ENCODE peak calls at places on chromosomes 11 and 22, in ten cellular contexts. A, V, J, O, P, Q, D, M, R and C are unnamed samples. For H3K4me1, the result is how much of the 10 kb centered on the place peaks cover.

GRCh38 chr22:19896665-19897355 is 42.1 kb upstream of the GNB1L start:
- DNase-seq in P (no peak), Q (no peak), M (no peak), O (peak), V (peak), J (no peak), A (no peak), D (no peak), R (no peak), C (no peak)

GRCh38 chr11:108559904-108560303 is 33.7 kb downstream of the EXPH5 start:
- DNase-seq in J (no peak), V (no peak), O (no peak), R (no peak), M (no peak), Q (no peak), D (no peak), A (no peak), P (no peak), C (no peak)

GRCh38 chr11:36409152-36409713 is 100.8 kb downstream of the TRAF6 start:
- DNase-seq in P (no peak), D (no peak), R (peak), J (no peak), M (no peak), Q (no peak), A (no peak), O (no peak), V (no peak), C (no peak)

GRCh38 chr11:123235117-123235686 is 40.2 kb upstream of the CLMP start:
- DNase-seq in Q (no peak), V (peak), M (peak), O (peak), J (no peak), P (peak), R (peak), A (peak), D (no peak), C (no peak)

GRCh38 chr11:65254724-65255123 is 7.0 kb upstream of the POLA2 start:
- DNase-seq in P (no peak), D (no peak), O (no peak), J (no peak), M (no peak), A (no peak), R (no peak), Q (no peak), V (no peak), C (no peak)

GRCh38 chr11:12090061-12090572 is 20.3 kb upstream of the MICAL2 start:
- DNase-seq in Q (no peak), P (no peak), D (no peak), M (no peak), O (no peak), R (peak), J (no peak), A (no peak), V (no peak), C (no peak)

GRCh38 chr11:116793476-116794096 is 1.9 kb upstream of the APOA5 start:
- DNase-seq in V (no peak), P (no peak), M (no peak), A (no peak), D (no peak), O (no peak), R (no peak), J (no peak), Q (no peak), C (no peak)

GRCh38 chr11:110176366-110177056 is 83.3 kb downstream of the ZC3H12C start:
- DNase-seq in R (no peak), Q (no peak), M (no peak), A (no peak), J (no peak), V (peak), O (no peak), P (no peak), D (no peak), C (no peak)

GRCh38 chr11:124538019-124538418 is 5.4 kb downstream of the OR8B12 start:
- DNase-seq in D (no peak), V (no peak), Q (no peak), A (peak), R (no peak), J (no peak), P (no peak), M (peak), O (no peak), C (no peak)

GRCh38 chr22:49772692-49773091 is 55.0 kb downstream of the BRD1 start:
- DNase-seq in J (no peak), P (no peak), D (peak), V (no peak), A (peak), O (no peak), R (no peak), M (no peak), Q (no peak), C (no peak)

GRCh38 chr11:124946735-124947141 is 7.3 kb upstream of the CCDC15 start:
- DNase-seq in A (no peak), M (no peak), J (no peak), V (no peak), R (no peak), O (no peak), P (no peak), D (no peak), Q (no peak), C (no peak)

GRCh38 chr11:34799848-34800247 is 116.3 kb downstream of the APIP start:
- DNase-seq in A (no peak), Q (no peak), M (no peak), V (no peak), D (no peak), J (no peak), R (no peak), P (no peak), O (no peak), C (no peak)

GRCh38 chr22:19898831-19899567 is 42.6 kb upstream of the COMT start:
- DNase-seq in A (no peak), O (no peak), M (no peak), D (no peak), V (no peak), Q (no peak), J (no peak), R (no peak), P (no peak), C (no peak)

GRCh38 chr22:48827904-48828555 is 999.6 kb downstream of the BRD1 start:
- DNase-seq in D (peak), V (peak), J (no peak), A (no peak), R (no peak), P (no peak), M (no peak), Q (no peak), O (no peak), C (no peak)

GRCh38 chr11:122781378-122782040 is 56.8 kb upstream of the CRTAM start:
- DNase-seq in O (peak), D (peak), P (peak), M (peak), V (peak), R (peak), J (peak), Q (peak), A (peak), C (no peak)

GRCh38 chr11:119148855-119149370 is at the start of gene ABCG4:
- DNase-seq in O (no peak), D (no peak), A (no peak), R (no peak), J (no peak), V (no peak), M (no peak), Q (no peak), P (peak), C (no peak)

GRCh38 chr11:124068711-124069110 is 27.6 kb upstream of the OR10G7 start:
- DNase-seq in M (no peak), V (no peak), O (no peak), J (no peak), D (no peak), A (no peak), P (no peak), R (no peak), Q (no peak), C (no peak)

GRCh38 chr22:37229012-37229804 is 14.9 kb downstream of the RAC2 start:
- DNase-seq in R (peak), M (no peak), Q (no peak), D (no peak), O (no peak), J (no peak), V (peak), P (no peak), A (no peak), C (no peak)
- H3K4me1 ChIP-seq in R (under half), M (under half), Q (under half), D (under half), O (under half), J (under half), V (half or more), P (half or more), A (half or more), C (under half)

DNA sequence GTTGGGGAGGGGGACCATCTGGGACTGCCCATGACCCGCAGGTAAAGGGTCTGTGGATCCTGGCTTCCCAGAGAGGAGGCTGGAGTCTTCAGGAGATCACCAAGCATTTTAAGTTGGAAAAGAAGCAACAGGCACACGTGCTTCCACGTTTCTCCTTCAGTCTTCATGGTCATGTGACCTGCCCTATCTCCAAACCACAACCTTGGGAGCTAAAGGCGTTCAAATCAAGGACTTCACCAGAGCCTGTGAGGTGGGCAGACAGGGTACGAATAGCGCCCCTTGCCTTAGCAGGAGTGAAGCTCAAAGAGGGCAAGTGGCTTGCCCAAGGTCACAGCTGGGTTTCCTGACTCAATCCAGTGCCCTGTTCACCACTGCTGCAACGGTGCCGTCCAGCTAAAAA is 6.7 kb downstream of the TMEM184B start:
- DNase-seq in J (no peak), M (no peak), A (no peak), Q (no peak), V (no peak), O (peak), D (no peak), P (peak), R (no peak), C (no peak)
- TF ChIP-seq POLR2A in J (no peak), M (no peak), A (no peak), Q (no peak), V (no peak), O (no peak), D (no peak), P (no peak), R (no peak), C (no peak)

DNA sequence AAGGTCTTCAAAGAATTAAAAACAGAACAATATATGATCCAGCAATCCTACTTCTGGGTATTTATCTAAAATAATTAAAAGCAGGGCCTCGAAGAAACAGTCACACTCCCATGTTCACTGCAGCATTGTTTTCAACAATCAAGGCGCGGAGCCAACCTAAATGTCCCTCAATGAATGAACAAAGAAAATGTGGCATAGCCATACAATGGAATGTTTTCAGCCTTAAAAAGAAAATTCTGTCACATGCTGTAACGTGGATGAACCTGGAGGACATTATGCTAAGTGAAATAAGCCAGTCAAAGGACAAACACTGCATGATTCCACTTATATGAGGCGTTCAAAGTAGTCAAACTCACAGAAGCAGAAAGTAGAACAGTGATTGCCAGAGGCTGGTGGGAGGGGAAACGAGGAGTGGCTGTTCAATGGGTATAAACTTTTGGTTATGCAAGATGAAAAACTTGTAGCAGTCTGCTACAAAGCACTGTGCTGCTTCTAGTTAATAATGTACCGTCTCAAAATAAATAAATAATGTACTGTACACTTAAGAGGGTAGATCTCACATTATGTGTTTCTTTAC is 41.2 kb downstream of the SNX19 start:
- DNase-seq in A (no peak), V (no peak), M (no peak), J (no peak), Q (no peak), P (no peak), R (peak), D (no peak), O (no peak), C (no peak)
- H3K4me1 ChIP-seq in A (under half), V (under half), M (under half), J (under half), Q (under half), P (under half), R (under half), D (under half), O (under half), C (under half)

DNA sequence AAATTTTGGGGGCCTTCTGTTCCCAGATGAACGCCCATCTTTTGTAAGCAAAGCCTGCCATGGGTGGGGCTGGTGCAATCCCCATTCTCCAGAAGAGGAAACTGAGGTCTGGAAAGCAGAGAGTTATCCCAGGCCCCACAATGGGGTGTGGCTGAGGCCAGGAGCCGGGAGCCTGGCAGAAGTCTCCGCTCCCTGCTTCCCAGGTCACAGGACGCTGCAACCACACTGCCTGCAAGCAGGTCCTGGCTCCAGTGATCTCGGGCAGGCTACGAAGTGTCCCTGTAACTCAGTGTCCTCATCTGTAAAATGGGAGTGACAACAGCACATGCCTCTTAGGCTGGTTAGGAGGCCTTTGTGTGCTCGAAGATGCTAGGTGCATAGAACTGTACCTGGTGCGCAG is 1.7 kb downstream of the PLCB3 start:
- DNase-seq in A (no peak), P (no peak), R (no peak), V (no peak), Q (no peak), J (no peak), M (no peak), O (no peak), D (no peak), C (no peak)
- TF ChIP-seq POLR2A in A (no peak), P (no peak), R (no peak), V (no peak), Q (no peak), J (no peak), M (no peak), O (no peak), D (no peak), C (no peak)

GRCh38 chr22:36855478-36855877 is 5.3 kb upstream of the NCF4 start:
- DNase-seq in M (no peak), V (no peak), A (no peak), O (no peak), P (no peak), J (no peak), R (no peak), Q (no peak), D (no peak), C (no peak)
- H3K4me1 ChIP-seq in M (under half), V (half or more), A (under half), O (under half), P (under half), J (under half), R (under half), Q (under half), D (under half), C (under half)

GRCh38 chr22:23832226-23833016 is 6.4 kb downstream of the DERL3 start:
- DNase-seq in Q (no peak), O (no peak), D (peak), P (no peak), V (peak), J (no peak), A (peak), R (no peak), M (no peak), C (no peak)

GRCh38 chr22:23829845-23830372 is 8.9 kb downstream of the DERL3 start:
- DNase-seq in V (no peak), J (no peak), O (no peak), M (no peak), Q (no peak), R (no peak), A (no peak), D (no peak), P (no peak), C (no peak)

GRCh38 chr22:23833017-23833795 is 5.6 kb downstream of the DERL3 start:
- DNase-seq in M (no peak), V (peak), J (no peak), D (peak), O (no peak), A (peak), R (no peak), P (no peak), Q (no peak), C (no peak)

GRCh38 chr22:23831261-23831660 is 7.5 kb downstream of the DERL3 start:
- DNase-seq in A (no peak), Q (no peak), R (no peak), V (peak), J (no peak), D (peak), M (no peak), O (no peak), P (no peak), C (no peak)

DNA sequence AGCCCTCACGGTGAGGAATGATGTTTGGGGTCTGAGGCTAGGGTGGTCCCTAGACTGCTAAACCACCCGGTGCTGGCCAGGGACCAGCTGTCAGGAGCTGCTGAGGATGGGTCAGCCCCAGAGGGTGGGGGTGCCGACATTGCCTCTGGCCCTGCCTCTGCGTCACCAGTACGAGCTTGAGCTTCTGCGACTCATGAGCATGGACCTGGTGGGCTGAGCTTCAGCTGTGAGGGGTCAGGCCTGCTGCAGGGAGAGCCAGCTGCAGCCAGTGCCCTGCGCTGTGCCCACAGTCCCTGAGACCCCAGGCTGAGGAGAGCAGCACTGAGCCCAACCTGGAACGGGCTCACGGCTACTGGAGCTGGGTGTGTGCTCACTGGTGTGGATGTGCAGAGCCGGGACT is 7.0 kb downstream of the DERL3 start:
- DNase-seq in J (no peak), P (no peak), Q (no peak), A (peak), D (peak), V (peak), O (no peak), M (no peak), R (no peak), C (no peak)
- TF ChIP-seq POLR2A in J (no peak), P (no peak), Q (no peak), A (no peak), D (no peak), V (no peak), O (no peak), M (no peak), R (no peak), C (no peak)

DNA sequence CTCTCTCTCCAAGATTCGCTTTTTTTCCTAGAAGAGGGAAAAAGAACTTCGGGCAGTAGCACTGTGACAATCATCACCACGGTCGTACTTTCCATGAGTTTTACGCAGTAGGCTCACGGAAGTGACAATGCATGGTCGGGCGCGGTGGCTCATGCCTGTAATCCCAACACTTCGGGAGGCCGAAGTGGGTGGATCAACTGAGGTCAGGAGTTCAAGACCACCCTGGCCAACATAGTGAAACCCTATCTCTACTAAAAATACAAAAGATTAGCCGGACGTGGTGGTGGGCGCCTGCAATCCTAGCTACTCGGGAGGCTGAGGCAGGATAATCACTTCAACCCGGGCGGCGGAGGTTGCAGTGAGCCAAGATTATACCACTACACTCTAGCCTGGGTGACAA is 23.4 kb downstream of the GRAP2 start:
- DNase-seq in O (no peak), P (no peak), Q (no peak), J (no peak), R (no peak), A (no peak), D (no peak), M (no peak), V (no peak), C (no peak)
- H3K4me1 ChIP-seq in O (under half), P (under half), Q (under half), J (under half), R (under half), A (under half), D (under half), M (under half), V (half or more), C (under half)

GRCh38 chr22:46582281-46582811 is 37.8 kb upstream of the GRAMD4 start:
- DNase-seq in Q (no peak), P (peak), O (no peak), M (no peak), V (peak), J (no peak), D (peak), A (no peak), R (no peak), C (no peak)
- TF ChIP-seq POLR2A in Q (no peak), P (no peak), O (no peak), M (no peak), V (no peak), J (no peak), D (no peak), A (no peak), R (no peak), C (no peak)

DNA sequence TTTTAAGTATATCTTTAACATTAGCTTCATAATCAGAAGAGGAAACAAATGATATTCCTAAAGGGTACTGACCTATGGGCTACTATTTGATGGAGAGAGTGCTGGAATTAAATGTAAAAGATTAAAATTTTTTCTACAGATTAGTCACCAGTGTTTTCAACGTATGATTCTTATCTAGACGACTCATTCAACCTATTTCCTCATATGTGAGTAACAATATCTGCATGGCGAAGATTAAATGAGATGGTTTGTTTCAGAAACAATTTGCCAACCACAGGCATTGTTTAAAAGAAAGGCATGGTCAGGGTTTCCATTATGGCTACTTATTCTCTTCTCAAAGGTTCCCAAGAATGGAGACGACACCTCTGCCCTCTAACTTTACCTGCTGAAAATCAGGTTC is 20.4 kb downstream of the OR56B4 start:
- DNase-seq in P (no peak), R (peak), M (no peak), Q (no peak), J (no peak), O (no peak), A (no peak), D (no peak), V (no peak), C (no peak)
- H3K4me1 ChIP-seq in P (under half), R (under half), M (under half), Q (under half), J (under half), O (under half), A (under half), D (under half), V (under half), C (under half)

GRCh38 chr11:1889527-1889930 is 2.2 kb downstream of the PRR33 start:
- DNase-seq in A (peak), D (no peak), P (no peak), M (no peak), V (no peak), J (no peak), O (no peak), Q (no peak), R (no peak), C (no peak)
- TF ChIP-seq POLR2A in A (no peak), D (no peak), P (no peak), M (no peak), V (no peak), J (no peak), O (no peak), Q (no peak), R (no peak), C (no peak)